ENCODE peak calls at places on chromosomes 16 and 17, in ten cellular contexts. O is left ventricle myocardium inferior, G is A549, X is neuronal stem cell, Y is pancreas, T is uterus, D is endothelial cell of umbilical vein, I is left lung, N is mesenchymal stem cell, V is heart left ventricle. L is an unnamed sample. For H3K9me3, the result is how much of the 10 kb centered on the place peaks cover.

GRCh38 chr17:45235071-45236001 is 13.7 kb downstream of the FMNL1 start:
- DNase-seq in O (peak), D (peak), N (peak), T (peak), I (peak), Y (peak), X (peak), G (peak), V (no peak), L (peak)

GRCh38 chr17:80396680-80397387 is 18.1 kb upstream of the ENDOV start:
- DNase-seq in O (no peak), X (no peak), I (no peak), D (no peak), N (no peak), G (no peak), V (no peak), Y (no peak), T (no peak), L (no peak)

GRCh38 chr17:40779181-40779909 is 3.0 kb downstream of the KRT27 start:
- DNase-seq in N (no peak), V (no peak), O (no peak), X (no peak), I (peak), D (no peak), Y (peak), G (peak), T (no peak), L (peak)

GRCh38 chr16:84859681-84860080 is 39.9 kb downstream of the CRISPLD2 start:
- DNase-seq in I (no peak), T (no peak), D (no peak), O (no peak), N (no peak), G (no peak), X (no peak), V (no peak), Y (no peak), L (no peak)

GRCh38 chr16:66261826-66262225 is 104.7 kb upstream of the CDH5 start:
- DNase-seq in I (no peak), Y (no peak), X (no peak), D (no peak), O (no peak), T (no peak), N (no peak), V (no peak), G (no peak), L (no peak)

GRCh38 chr17:60231234-60231633 is 81.5 kb downstream of the CA4 start:
- DNase-seq in X (no peak), G (peak), D (peak), N (peak), V (no peak), Y (no peak), O (no peak), I (no peak), T (no peak), L (no peak)

GRCh38 chr16:30032083-30032819 is 1.2 kb upstream of the TLCD3B start:
- DNase-seq in I (peak), X (peak), N (peak), G (peak), V (no peak), T (no peak), Y (no peak), D (peak), O (no peak), L (no peak)

GRCh38 chr17:18314731-18315497 is at the start of the genes SMCR8 and TOP3A:
- DNase-seq in T (peak), V (peak), X (peak), G (peak), I (peak), N (peak), O (peak), D (peak), Y (peak), L (peak)

GRCh38 chr17:35245196-35245486 is 2.3 kb downstream of the SLFN5 start:
- DNase-seq in O (no peak), D (peak), Y (no peak), G (peak), I (no peak), V (no peak), T (no peak), X (no peak), N (peak), L (no peak)

GRCh38 chr17:60043846-60044245 is 34.9 kb downstream of the HEATR6 start:
- DNase-seq in Y (no peak), O (no peak), N (no peak), X (no peak), I (no peak), D (no peak), G (no peak), V (no peak), T (no peak), L (no peak)

GRCh38 chr17:63382136-63382535 is 64.0 kb downstream of the CYB561 start:
- DNase-seq in I (no peak), N (peak), T (no peak), X (no peak), V (no peak), G (no peak), Y (no peak), D (peak), O (no peak), L (no peak)

GRCh38 chr17:35350493-35350892 is 22.9 kb downstream of the SLFN11 start:
- DNase-seq in V (no peak), N (no peak), I (no peak), T (no peak), Y (no peak), O (no peak), X (no peak), G (no peak), D (no peak), L (no peak)

GRCh38 chr17:52824542-52824941 is 666.0 kb upstream of the CA10 start:
- DNase-seq in X (no peak), N (no peak), Y (no peak), I (no peak), T (no peak), D (no peak), O (no peak), G (no peak), V (no peak), L (no peak)

GRCh38 chr16:55370762-55371482 is 46.9 kb downstream of the IRX6 start:
- DNase-seq in X (peak), D (no peak), O (peak), T (no peak), N (no peak), I (peak), Y (peak), G (peak), V (peak), L (peak)

GRCh38 chr16:84973226-84973625 is 38.1 kb downstream of the ZDHHC7 start:
- DNase-seq in D (no peak), Y (no peak), T (no peak), O (no peak), N (no peak), X (no peak), V (no peak), I (no peak), G (no peak), L (no peak)

GRCh38 chr16:74738134-74738541 is 36.5 kb downstream of the FA2H start:
- DNase-seq in O (no peak), T (no peak), X (no peak), I (peak), Y (no peak), D (no peak), G (peak), N (no peak), V (no peak), L (no peak)

GRCh38 chr17:19301973-19302372 is 60.5 kb downstream of the B9D1 start:
- DNase-seq in I (no peak), N (no peak), T (no peak), V (no peak), O (no peak), G (no peak), X (no peak), D (no peak), Y (no peak), L (no peak)

GRCh38 chr16:66511615-66512500 is 38.1 kb downstream of the TK2 start:
- DNase-seq in I (peak), Y (peak), D (peak), O (no peak), V (no peak), X (no peak), T (peak), G (peak), N (peak), L (no peak)

GRCh38 chr16:79776243-79776884 is 175.8 kb upstream of the MAF start:
- DNase-seq in T (peak), D (no peak), I (no peak), X (no peak), V (peak), N (peak), O (peak), Y (no peak), G (no peak), L (peak)

GRCh38 chr16:569445-570254 is at the start of gene PIGQ:
- DNase-seq in N (peak), V (peak), T (peak), Y (peak), G (peak), O (peak), D (peak), X (peak), I (peak), L (peak)

GRCh38 chr17:36934759-36935630 is 2.3 kb upstream of the LHX1 start:
- DNase-seq in I (peak), O (no peak), Y (peak), N (no peak), V (no peak), T (no peak), X (no peak), D (no peak), G (peak), L (no peak)

GRCh38 chr16:85067431-85067830 is 39.8 kb downstream of the KIAA0513 start:
- DNase-seq in T (no peak), N (no peak), X (no peak), D (no peak), V (no peak), I (peak), Y (no peak), G (no peak), O (no peak), L (no peak)

DNA sequence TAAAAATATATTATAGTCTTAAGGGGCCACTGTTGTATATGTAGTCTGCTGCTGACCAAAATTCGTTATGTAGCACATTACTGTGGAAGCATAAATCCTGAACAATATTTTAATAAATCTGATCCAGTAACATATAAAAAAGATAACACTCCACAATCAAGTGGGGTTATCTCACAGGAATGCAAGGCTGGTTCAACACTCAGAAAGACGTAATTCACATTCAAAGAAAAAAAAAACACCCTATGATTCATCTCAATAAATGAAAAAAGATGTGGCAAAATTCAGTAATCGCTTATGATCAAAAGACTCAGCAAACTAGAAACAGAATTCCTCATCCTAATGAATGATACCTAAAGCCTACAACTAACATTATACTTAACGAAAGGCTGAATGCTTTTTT is 47.8 kb downstream of the CREBBP start:
- DNase-seq in X (no peak), V (no peak), G (no peak), N (no peak), T (no peak), Y (no peak), D (no peak), O (no peak), I (no peak), L (no peak)
- H3K9me3 ChIP-seq in X (under half), V (under half), G (under half), N (under half), T (under half), Y (under half), D (under half), O (under half), I (under half), L (under half)

DNA sequence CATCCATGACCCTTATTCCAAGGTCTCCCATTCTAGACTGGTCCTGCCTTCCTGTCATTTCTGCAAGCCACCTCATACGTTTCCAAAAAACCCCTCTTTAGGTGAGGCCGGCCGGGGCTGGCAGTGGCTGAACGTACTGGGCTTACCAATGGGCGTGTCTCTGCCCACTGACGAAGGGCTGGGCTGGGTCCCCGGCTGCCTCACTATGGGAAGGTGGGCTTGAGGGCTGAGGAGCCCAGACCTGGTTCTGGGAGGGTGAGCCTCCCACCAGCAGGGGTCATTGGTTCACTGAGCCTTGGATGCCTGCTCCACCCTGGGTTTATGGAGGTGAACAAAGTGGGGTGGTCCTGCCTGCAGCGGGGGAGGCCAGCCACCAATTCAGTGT is 19.9 kb downstream of the KDM8 start:
- DNase-seq in O (no peak), G (no peak), X (no peak), Y (no peak), D (no peak), N (no peak), I (no peak), V (no peak), T (no peak), L (peak)
- H3K27ac ChIP-seq in O (peak), G (no peak), X (no peak), Y (no peak), D (no peak), N (no peak), I (peak), V (peak), T (no peak), L (no peak)

GRCh38 chr16:35352431-35352830 is 1893.0 kb downstream of the TP53TG3F start:
- DNase-seq in N (no peak), G (no peak), I (peak), O (no peak), Y (peak), X (no peak), T (no peak), D (no peak), V (no peak), L (no peak)
- H3K9me3 ChIP-seq in N (under half), G (under half), I (under half), O (under half), Y (under half), X (under half), T (under half), D (under half), V (under half), L (under half)

GRCh38 chr17:82194765-82195164 is 17.9 kb downstream of the CCDC57 start:
- DNase-seq in X (no peak), I (no peak), T (no peak), G (no peak), V (no peak), O (no peak), Y (no peak), N (no peak), D (no peak), L (no peak)
- H3K27ac ChIP-seq in X (no peak), I (no peak), T (no peak), G (no peak), V (no peak), O (no peak), Y (no peak), N (no peak), D (no peak), L (no peak)

GRCh38 chr16:2762711-2763110 is 10.3 kb downstream of the SRRM2 start:
- DNase-seq in T (no peak), Y (no peak), X (no peak), G (no peak), V (no peak), I (no peak), D (no peak), N (no peak), O (no peak), L (peak)
- H3K9me3 ChIP-seq in T (under half), Y (under half), X (half or more), G (under half), V (under half), I (under half), D (under half), N (under half), O (under half), L (under half)

GRCh38 chr17:78490156-78490555 is 87.0 kb downstream of the DNAH17 start:
- DNase-seq in G (no peak), T (no peak), X (no peak), I (peak), O (no peak), D (no peak), N (no peak), V (no peak), Y (no peak), L (no peak)

GRCh38 chr17:78488867-78489634 is 88.1 kb downstream of the DNAH17 start:
- DNase-seq in T (no peak), O (no peak), V (no peak), X (no peak), G (peak), I (peak), D (no peak), Y (no peak), N (no peak), L (no peak)

GRCh38 chr17:78491236-78492115 is 85.7 kb downstream of the DNAH17 start:
- DNase-seq in I (peak), V (no peak), G (no peak), N (no peak), O (no peak), X (no peak), Y (no peak), T (no peak), D (no peak), L (no peak)

GRCh38 chr17:78492116-78492799 is 84.9 kb downstream of the DNAH17 start:
- DNase-seq in D (no peak), Y (no peak), N (no peak), G (no peak), X (no peak), V (no peak), T (no peak), I (peak), O (no peak), L (no peak)

DNA sequence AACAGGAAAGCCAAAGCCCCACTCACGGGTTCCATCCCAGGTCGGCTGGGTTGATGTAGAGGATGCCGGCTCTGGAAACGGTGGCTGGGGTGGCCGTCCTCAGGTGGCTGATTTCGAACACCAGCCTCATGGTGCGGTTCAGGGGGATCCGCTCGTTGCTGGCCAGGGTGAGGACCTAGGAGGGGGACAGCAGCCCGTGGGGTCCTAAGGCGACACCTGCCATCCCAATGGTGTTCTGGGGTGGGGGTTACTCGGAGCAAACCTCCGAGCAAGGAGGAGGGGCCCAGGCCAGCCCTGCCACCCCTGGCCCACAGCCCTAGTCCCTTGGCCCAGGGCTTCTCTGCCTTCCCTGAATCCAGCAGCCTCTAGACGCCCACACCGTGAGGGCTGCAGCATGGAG is 86.5 kb downstream of the DNAH17 start:
- DNase-seq in I (peak), G (no peak), X (no peak), V (no peak), O (no peak), Y (no peak), D (no peak), N (no peak), T (no peak), L (no peak)
- H3K27ac ChIP-seq in I (no peak), G (no peak), X (no peak), V (no peak), O (no peak), Y (no peak), D (no peak), N (no peak), T (no peak), L (no peak)

GRCh38 chr17:21679256-21680146 is 12.8 kb upstream of the KCNJ18 start:
- DNase-seq in X (no peak), O (no peak), N (no peak), D (no peak), T (no peak), G (no peak), V (no peak), I (peak), Y (peak), L (no peak)

GRCh38 chr17:21677126-21677910 is 15.0 kb upstream of the KCNJ18 start:
- DNase-seq in D (no peak), Y (peak), V (no peak), X (no peak), T (no peak), O (no peak), N (no peak), G (no peak), I (peak), L (no peak)

GRCh38 chr17:21677911-21678310 is 14.4 kb upstream of the KCNJ18 start:
- DNase-seq in V (no peak), T (no peak), N (no peak), Y (no peak), I (peak), D (no peak), X (no peak), O (no peak), G (no peak), L (no peak)

GRCh38 chr17:21680366-21680765 is 12.0 kb upstream of the KCNJ18 start:
- DNase-seq in V (no peak), Y (peak), O (no peak), D (no peak), T (no peak), G (no peak), X (no peak), N (no peak), I (peak), L (no peak)

GRCh38 chr17:21678451-21679081 is 13.8 kb upstream of the KCNJ18 start:
- DNase-seq in I (peak), N (no peak), X (no peak), D (no peak), V (no peak), Y (no peak), T (no peak), G (no peak), O (no peak), L (no peak)
- H3K9me3 ChIP-seq in I (under half), N (under half), X (under half), D (under half), V (under half), Y (under half), T (under half), G (under half), O (under half), L (under half)

GRCh38 chr16:19417640-19418039 is at the start of gene TMC5:
- DNase-seq in V (no peak), X (no peak), N (no peak), Y (no peak), G (no peak), O (no peak), T (no peak), D (no peak), I (no peak), L (no peak)
- H3K27ac ChIP-seq in V (no peak), X (no peak), N (no peak), Y (no peak), G (peak), O (no peak), T (no peak), D (no peak), I (no peak), L (peak)

DNA sequence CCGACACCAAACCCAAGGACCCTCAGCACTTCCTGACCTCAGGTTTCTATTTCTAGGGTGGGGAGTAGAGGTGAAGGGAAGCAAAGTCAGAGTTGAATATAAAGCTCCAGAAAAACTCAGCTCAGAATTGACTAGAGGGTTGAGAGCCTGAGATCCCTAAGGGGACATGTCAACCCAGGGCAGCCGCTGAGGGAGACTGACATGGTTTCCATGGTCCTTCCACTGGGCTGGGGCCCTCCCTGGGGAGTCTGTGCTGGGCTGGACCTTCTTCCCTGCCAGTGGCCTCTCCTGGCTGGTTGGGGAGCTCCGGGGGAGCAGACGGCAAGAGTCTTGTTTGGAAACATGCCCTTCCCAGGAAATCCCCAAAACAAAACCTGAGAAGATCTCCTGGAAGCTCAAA is 121.3 kb downstream of the METRNL start:
- DNase-seq in X (no peak), G (no peak), T (no peak), V (no peak), O (peak), D (no peak), N (no peak), Y (peak), I (peak), L (peak)
- H3K9me3 ChIP-seq in X (under half), G (under half), T (under half), V (under half), O (under half), D (under half), N (under half), Y (under half), I (under half), L (under half)